ENCODE peak calls at places on chromosomes 13 and 19, in six cellular contexts. T is uterus; Q is stimulated activated CD8-positive, alpha-beta memory T cell treated with anti-CD3 and anti-CD28 coated beads, Interleukin-7, amount 100 ng/mL, for 4 hours; S is upper lobe of right lung; G is NCI-H1436; O is AG09309. I is an unnamed sample.

GRCh38 chr13:23969672-23970071 is 72.4 kb upstream of the C1QTNF9B start:
- DNase-seq in O (no peak), Q (no peak), T (no peak), G (no peak), S (no peak), I (no peak)

GRCh38 chr13:77176350-77176749 is 149.4 kb upstream of the FBXL3 start:
- DNase-seq in O (no peak), G (no peak), T (no peak), Q (no peak), S (no peak), I (no peak)

GRCh38 chr13:104522235-104523072 is 1456.2 kb upstream of the SLC10A2 start:
- DNase-seq in T (no peak), Q (no peak), G (no peak), S (no peak), O (no peak), I (no peak)

GRCh38 chr19:47227347-47228167 is 3.4 kb downstream of the BBC3 start:
- DNase-seq in G (no peak), S (peak), T (peak), O (peak), Q (peak), I (peak)

GRCh38 chr19:3880471-3881271 is at the start of gene ATCAY:
- DNase-seq in T (no peak), Q (no peak), S (no peak), G (peak), O (no peak), I (peak)

GRCh38 chr13:114077121-114077937 is 55.1 kb downstream of the RASA3 start:
- DNase-seq in T (peak), G (no peak), S (peak), O (no peak), Q (no peak), I (peak)

GRCh38 chr13:98324105-98324504 is 147.0 kb upstream of the RNF113B start:
- DNase-seq in T (no peak), O (peak), Q (no peak), G (no peak), S (no peak), I (no peak)

GRCh38 chr13:75763511-75763910 is 127.4 kb downstream of the LMO7 start:
- DNase-seq in T (no peak), Q (no peak), S (no peak), O (no peak), G (no peak), I (no peak)

GRCh38 chr19:2252481-2253105 is 3.5 kb downstream of the AMH start:
- DNase-seq in S (no peak), Q (no peak), O (no peak), T (no peak), G (no peak), I (no peak)

GRCh38 chr19:39054091-39054470 is 21.7 kb upstream of the FBXO27 start:
- DNase-seq in G (no peak), S (no peak), O (no peak), Q (no peak), T (no peak), I (no peak)

GRCh38 chr13:51590966-51591627 is 6.8 kb downstream of the WDFY2 start:
- DNase-seq in S (no peak), G (no peak), Q (no peak), O (peak), T (peak), I (no peak)

GRCh38 chr19:10026744-10027143 is 13.5 kb downstream of the RDH8 start:
- DNase-seq in S (no peak), T (no peak), Q (no peak), O (no peak), G (no peak), I (no peak)

GRCh38 chr13:43293008-43293407 is 269.6 kb downstream of the DNAJC15 start:
- DNase-seq in S (no peak), Q (no peak), G (no peak), T (no peak), O (no peak), I (no peak)

GRCh38 chr19:17553256-17553655 is 2.2 kb upstream of the COLGALT1 start:
- DNase-seq in Q (no peak), S (no peak), G (peak), O (peak), T (peak), I (no peak)

GRCh38 chr13:62997038-62997619 is 1581.5 kb upstream of the PCDH20 start:
- DNase-seq in Q (no peak), T (no peak), O (no peak), S (no peak), G (no peak), I (no peak)

GRCh38 chr19:43950834-43951626 is at the start of gene ZNF221:
- DNase-seq in O (peak), Q (peak), G (peak), S (peak), T (peak), I (peak)

GRCh38 chr13:37602743-37603381 is 4.3 kb upstream of the POSTN start:
- DNase-seq in O (no peak), Q (no peak), T (no peak), S (no peak), G (no peak), I (no peak)

GRCh38 chr13:72097568-72097967 is 230.6 kb upstream of the DACH1 start:
- DNase-seq in O (no peak), T (no peak), S (no peak), Q (no peak), G (no peak), I (no peak)

GRCh38 chr19:8307400-8307964 is 676 bp downstream of the CD320 start:
- DNase-seq in O (no peak), G (no peak), S (no peak), Q (no peak), T (no peak), I (no peak)

GRCh38 chr19:40627486-40628279 is 26.5 kb downstream of the LTBP4 start:
- DNase-seq in O (no peak), Q (no peak), S (no peak), G (no peak), T (no peak), I (no peak)